ENCODE peak calls at places on chromosomes 16 and 17, in six cellular contexts. F is right atrium auricular region; N is lower leg skin; J is mucosa of descending colon; O is psoas muscle; A is CD8-positive, alpha-beta T cell. D is an unnamed sample.
A peak's percentile ranks its signal among the peaks of the same experiment; 100 is the strongest.

GRCh38 chr16:50809561-50809960 is 67.7 kb downstream of the CYLD start:
- DNase-seq in F (no peak), N (no peak), J (no peak), O (no peak), A (no peak), D (no peak)

GRCh38 chr17:71792966-71793365 is 327.9 kb upstream of the SOX9 start:
- DNase-seq in F (no peak), N (no peak), J (no peak), O (no peak), A (no peak), D (no peak)

GRCh38 chr17:79798296-79799173 is 1.7 kb upstream of the CBX8 start:
- DNase-seq in F (no peak), N (no peak), J (no peak), O (peak; percentile 58), A (no peak), D (no peak)

GRCh38 chr16:85327731-85328664 is 215.7 kb upstream of the CIBAR2 start:
- DNase-seq in F (no peak), N (no peak), J (no peak), O (no peak), A (no peak), D (no peak)

GRCh38 chr16:81608515-81609209 is 164.1 kb downstream of the CMIP start:
- DNase-seq in F (peak; percentile 85), N (peak; percentile 86), J (no peak), O (no peak), A (no peak), D (no peak)

GRCh38 chr17:32956240-32956970 is 28.5 kb downstream of the TMEM98 start:
- DNase-seq in F (no peak), N (no peak), J (no peak), O (no peak), A (no peak), D (no peak)

GRCh38 chr17:15513058-15513858 is 45.8 kb upstream of the CDRT4 start:
- DNase-seq in F (no peak), N (no peak), J (no peak), O (no peak), A (no peak), D (no peak)

GRCh38 chr17:6426356-6427101 is 8.4 kb downstream of the AIPL1 start:
- DNase-seq in F (no peak), N (no peak), J (no peak), O (no peak), A (no peak), D (no peak)

GRCh38 chr16:85996843-85997242 is 97.9 kb downstream of the IRF8 start:
- DNase-seq in F (no peak), N (peak; percentile 81), J (no peak), O (no peak), A (no peak), D (no peak)

GRCh38 chr17:79017546-79017945 is 6.4 kb upstream of the C1QTNF1 start:
- DNase-seq in F (no peak), N (no peak), J (no peak), O (no peak), A (no peak), D (no peak)

GRCh38 chr17:60106377-60107059 is 27.8 kb upstream of the HEATR6 start:
- DNase-seq in F (no peak), N (no peak), J (no peak), O (no peak), A (no peak), D (no peak)

GRCh38 chr16:13680021-13680672 is 239.8 kb upstream of the ERCC4 start:
- DNase-seq in F (no peak), N (no peak), J (no peak), O (no peak), A (no peak), D (no peak)

GRCh38 chr16:80718480-80719220 is 85.7 kb downstream of the CDYL2 start:
- DNase-seq in F (no peak), N (no peak), J (peak; percentile 9), O (no peak), A (no peak), D (no peak)

GRCh38 chr16:12276631-12277030 is 300.1 kb downstream of the SNX29 start:
- DNase-seq in F (no peak), N (no peak), J (no peak), O (no peak), A (no peak), D (no peak)

GRCh38 chr17:64231567-64232141 is 31.4 kb downstream of the TEX2 start:
- DNase-seq in F (no peak), N (no peak), J (no peak), O (no peak), A (no peak), D (no peak)

GRCh38 chr17:46192211-46192483 is 1.1 kb downstream of the KANSL1 start:
- DNase-seq in F (no peak), N (no peak), J (no peak), O (no peak), A (no peak), D (no peak)

GRCh38 chr17:55332296-55333041 is 67.7 kb downstream of the HLF start:
- DNase-seq in F (no peak), N (no peak), J (peak; percentile 26), O (no peak), A (no peak), D (no peak)

GRCh38 chr17:42969006-42969581 is 4.8 kb upstream of the AARSD1 start:
- DNase-seq in F (no peak), N (no peak), J (no peak), O (no peak), A (no peak), D (no peak)

GRCh38 chr17:30246460-30246859 is 11.0 kb upstream of the SLC6A4 start:
- DNase-seq in F (no peak), N (no peak), J (no peak), O (no peak), A (no peak), D (no peak)

GRCh38 chr17:44830359-44831269 is 527 bp upstream of the GJC1 start:
- DNase-seq in F (no peak), N (no peak), J (peak; percentile 16), O (no peak), A (peak; percentile 50), D (no peak)

GRCh38 chr17:57757735-57758134 is 12.6 kb upstream of the CCDC182 start:
- DNase-seq in F (no peak), N (no peak), J (no peak), O (no peak), A (no peak), D (no peak)

DNA sequence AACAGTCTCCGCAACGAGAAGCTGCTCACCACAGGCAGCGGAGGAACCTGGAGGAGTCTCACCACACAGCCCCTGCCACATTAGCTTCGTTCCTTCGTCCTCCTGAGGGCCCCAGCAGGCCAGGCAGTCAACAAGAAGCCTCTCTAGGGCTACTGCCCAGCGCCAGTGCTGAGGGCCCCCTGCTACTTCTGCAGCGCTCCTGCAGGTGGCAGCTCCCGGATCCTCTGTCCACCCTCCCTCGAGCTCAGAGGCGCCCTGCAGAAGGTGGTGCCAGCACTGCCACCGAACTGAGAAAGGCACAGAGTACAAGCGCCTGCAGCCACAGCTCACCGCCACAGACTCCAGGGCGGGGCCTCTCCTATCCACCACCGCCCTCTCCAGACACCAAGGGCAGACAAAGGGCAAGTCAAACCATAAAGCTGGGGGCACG is 27.3 kb downstream of the KDM8 start:
- DNase-seq in F (no peak), N (no peak), J (peak; percentile 91), O (no peak), A (peak; percentile 89), D (peak; percentile 49)
- TF ChIP-seq CTCF in F (no peak), N (no peak), J (peak; percentile 23), O (no peak), A (peak; percentile 44), D (peak; percentile 46)

DNA sequence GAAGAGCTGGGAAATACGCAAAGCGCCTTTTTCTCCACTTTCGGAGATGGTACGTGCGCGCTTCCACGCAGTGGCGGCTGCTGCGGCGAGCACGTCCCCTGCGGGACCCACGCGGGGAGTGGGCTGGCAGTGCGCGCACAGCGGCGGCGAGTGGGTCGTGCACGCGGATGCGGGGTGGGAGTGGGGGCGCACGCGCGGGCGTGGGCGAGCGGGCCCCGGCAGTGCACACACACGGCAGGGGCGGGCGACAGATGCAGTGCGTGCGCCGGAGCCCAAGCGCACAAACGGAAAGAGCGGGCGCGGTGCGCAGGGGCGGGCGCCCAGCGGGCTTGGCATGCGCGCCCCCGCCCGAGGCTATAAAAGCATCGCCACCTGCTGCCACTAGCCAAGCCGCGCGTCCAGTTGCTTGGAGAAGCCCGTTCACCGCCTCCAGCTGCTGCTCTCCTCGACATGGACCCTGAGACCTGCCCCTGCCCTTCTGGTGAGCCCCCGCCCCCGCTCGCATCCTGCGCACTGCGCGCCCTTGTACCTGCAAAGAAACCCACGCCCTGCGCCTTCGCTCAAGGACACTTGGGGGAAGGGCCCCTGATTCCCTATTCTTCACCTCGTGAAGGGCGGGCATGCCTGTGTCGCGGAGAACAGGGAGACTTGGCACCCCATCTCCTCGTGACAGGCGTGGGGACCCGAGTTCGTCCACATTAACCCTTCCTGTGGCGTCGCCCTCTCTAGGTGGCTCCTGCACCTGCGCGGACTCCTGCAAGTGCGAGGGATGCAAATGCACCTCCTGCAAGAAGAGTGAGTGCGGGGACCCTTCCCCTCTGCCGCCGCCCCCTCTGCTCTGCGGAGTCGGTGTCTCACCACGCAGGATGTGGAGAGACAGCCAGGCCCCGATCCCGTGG is at the start of gene MT3:
- DNase-seq in F (no peak), N (peak; percentile 78), J (peak; percentile 64), O (peak; percentile 69), A (peak; percentile 55), D (no peak)
- TF ChIP-seq CTCF in F (no peak), N (no peak), J (no peak), O (no peak), A (no peak), D (no peak)

DNA sequence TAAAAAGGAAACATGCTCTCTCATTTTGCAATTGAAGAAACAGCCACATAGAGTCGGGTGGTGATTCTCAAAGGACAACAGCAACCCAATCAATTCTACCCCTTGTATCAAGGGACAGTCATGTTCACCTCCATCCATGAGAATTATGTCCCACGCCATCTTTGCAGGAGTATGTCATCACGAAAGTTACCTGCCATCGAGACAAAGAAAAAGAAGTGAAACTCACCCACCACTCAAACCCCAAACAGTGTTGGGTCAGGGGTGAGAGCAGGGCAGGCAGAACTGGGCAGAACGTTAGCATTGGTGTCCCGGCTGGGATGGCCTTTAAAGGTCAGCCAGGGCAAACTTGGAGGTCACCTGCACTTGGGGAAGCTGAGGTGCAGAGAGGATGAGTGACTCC is 24.2 kb upstream of the HNF1B start:
- DNase-seq in F (no peak), N (no peak), J (no peak), O (no peak), A (no peak), D (no peak)
- TF ChIP-seq CTCF in F (no peak), N (no peak), J (no peak), O (no peak), A (no peak), D (no peak)

DNA sequence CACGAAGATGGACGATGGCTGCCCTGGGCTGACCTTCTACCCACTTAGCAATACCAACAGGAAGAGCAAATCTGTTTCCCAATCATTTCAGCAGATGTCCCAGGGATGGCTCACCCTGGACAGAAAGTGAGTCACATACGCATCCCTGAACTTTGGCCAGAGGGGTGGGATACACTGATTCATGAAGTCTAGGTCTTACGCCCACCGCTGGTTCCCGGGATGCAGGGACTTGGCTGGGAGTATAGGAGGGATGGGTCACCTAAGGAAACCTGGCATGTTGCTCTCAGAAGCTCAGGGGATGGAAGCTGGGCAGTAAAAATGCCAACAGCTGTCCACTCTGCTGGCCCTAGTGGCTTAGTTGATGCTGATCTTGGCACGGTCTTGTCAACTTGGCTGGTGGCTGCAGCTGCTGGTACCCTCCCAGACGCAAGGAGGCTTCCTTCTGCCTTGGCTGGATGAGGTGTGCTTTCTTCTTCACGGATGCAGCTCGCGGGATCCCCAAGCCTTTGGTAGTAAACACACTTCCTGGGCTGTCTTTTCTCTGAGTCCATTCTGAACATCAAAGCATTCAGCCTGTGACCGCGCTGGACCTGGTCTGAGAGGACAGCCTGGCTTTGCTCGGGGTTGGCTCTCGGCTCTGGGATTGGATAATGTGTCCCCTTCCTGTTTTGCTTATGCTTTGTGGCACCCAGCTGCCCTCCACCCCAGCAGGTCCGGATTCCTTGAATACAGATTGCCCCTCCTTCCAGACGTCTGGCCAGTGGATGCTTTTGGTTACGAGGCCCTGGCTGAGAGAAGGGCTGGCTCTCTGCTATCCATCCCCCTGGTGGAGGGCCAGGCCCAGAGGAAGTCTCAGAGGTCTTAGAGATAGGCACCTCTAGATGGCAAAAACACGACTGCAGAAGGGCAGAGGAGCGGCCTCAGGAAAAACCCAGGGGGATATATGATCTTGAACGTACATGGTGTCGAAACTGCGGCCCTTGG is 71.5 kb downstream of the RAP1GAP2 start:
- DNase-seq in F (no peak), N (no peak), J (no peak), O (no peak), A (no peak), D (no peak)
- TF ChIP-seq CTCF in F (no peak), N (no peak), J (no peak), O (no peak), A (no peak), D (no peak)